ENCODE peak calls at places on chromosomes 5 and 9, in seven cellular contexts. I, W, R, U, H, D and T are unnamed samples.

GRCh38 chr9:94922691-94923107 is 196.2 kb downstream of the AOPEP start:
- DNase-seq in R (no peak), H (no peak), D (no peak), W (no peak), U (peak), I (no peak), T (peak)

GRCh38 chr9:138067594-138068367 is 190.2 kb downstream of the CACNA1B start:
- DNase-seq in I (no peak), H (no peak), D (no peak), R (no peak), U (no peak), W (peak), T (no peak)

GRCh38 chr9:113350338-113350672 is 964 bp downstream of the BSPRY start:
- DNase-seq in W (no peak), U (no peak), R (no peak), D (no peak), I (no peak), H (no peak), T (no peak)

GRCh38 chr9:95137587-95138145 is 179.8 kb downstream of the FANCC start:
- DNase-seq in I (no peak), R (no peak), U (no peak), H (no peak), W (no peak), D (no peak), T (no peak)

GRCh38 chr5:73266309-73266708 is 93.3 kb downstream of the TMEM174 start:
- DNase-seq in H (no peak), D (no peak), I (no peak), R (no peak), U (no peak), W (no peak), T (no peak)

GRCh38 chr5:6252581-6252980 is 125.8 kb downstream of the MED10 start:
- DNase-seq in U (no peak), D (no peak), W (no peak), I (no peak), R (no peak), H (no peak), T (no peak)

GRCh38 chr9:18009902-18010301 is 431.0 kb downstream of the SH3GL2 start:
- DNase-seq in D (no peak), I (no peak), W (no peak), U (no peak), H (no peak), R (no peak), T (no peak)

GRCh38 chr5:142683885-142684505 is 1.9 kb downstream of the FGF1 start:
- DNase-seq in W (no peak), D (no peak), H (no peak), I (no peak), U (no peak), R (no peak), T (no peak)

GRCh38 chr9:134591573-134591981 is 50.0 kb upstream of the COL5A1 start:
- DNase-seq in U (no peak), W (no peak), H (peak), I (no peak), R (no peak), D (no peak), T (no peak)

GRCh38 chr5:96117863-96118651 is 156.4 kb upstream of the ELL2 start:
- DNase-seq in H (no peak), I (no peak), R (no peak), W (no peak), U (peak), D (no peak), T (no peak)

GRCh38 chr5:129361441-129362025 is 98.6 kb upstream of the ADAMTS19 start:
- DNase-seq in H (no peak), U (no peak), R (no peak), W (no peak), I (peak), D (no peak), T (no peak)

GRCh38 chr5:6950250-6950649 is 237.0 kb downstream of the TENT4A start:
- DNase-seq in U (no peak), W (no peak), H (no peak), R (no peak), I (no peak), D (no peak), T (no peak)

DNA sequence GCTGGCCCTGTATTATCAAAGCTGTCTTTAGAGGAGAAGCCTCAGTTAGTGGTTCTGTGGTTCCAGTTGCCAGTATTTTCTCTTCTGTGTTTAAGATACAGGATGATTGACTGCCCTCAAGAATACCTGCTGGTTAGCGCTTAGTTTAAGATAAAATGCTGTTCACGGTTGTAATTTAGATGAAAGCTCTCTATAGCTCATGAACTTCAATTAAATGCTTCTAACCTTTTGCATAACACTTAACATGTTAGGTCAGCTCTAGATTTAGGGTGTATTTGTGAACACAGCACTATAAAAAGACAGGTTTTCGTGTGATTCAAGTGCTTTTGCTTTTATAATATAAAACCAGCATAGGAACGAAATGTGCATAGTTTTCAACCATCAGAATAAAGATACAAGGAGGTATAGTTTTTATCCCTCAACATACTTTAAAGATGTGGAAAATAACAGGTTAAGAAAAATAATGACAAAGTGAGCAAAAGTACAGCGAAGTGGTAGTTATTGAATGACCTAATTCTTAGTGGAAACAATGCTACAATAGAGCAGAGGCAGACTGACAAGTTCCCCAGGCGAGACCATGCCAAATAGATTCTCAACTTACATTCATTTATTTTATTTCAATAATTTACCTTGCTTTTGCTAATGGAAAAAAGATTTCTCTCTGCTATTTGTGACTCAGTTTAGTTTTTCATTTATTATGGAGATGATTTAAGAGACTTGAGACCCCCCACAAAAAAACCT is 602.6 kb upstream of the DMAC1 start:
- DNase-seq in W (no peak), H (no peak), D (no peak), I (no peak), R (no peak), U (no peak), T (no peak)
- TF ChIP-seq JUND in W (no peak), H (no peak), D (no peak), I (no peak), R (no peak), U (no peak), T (no peak)

DNA sequence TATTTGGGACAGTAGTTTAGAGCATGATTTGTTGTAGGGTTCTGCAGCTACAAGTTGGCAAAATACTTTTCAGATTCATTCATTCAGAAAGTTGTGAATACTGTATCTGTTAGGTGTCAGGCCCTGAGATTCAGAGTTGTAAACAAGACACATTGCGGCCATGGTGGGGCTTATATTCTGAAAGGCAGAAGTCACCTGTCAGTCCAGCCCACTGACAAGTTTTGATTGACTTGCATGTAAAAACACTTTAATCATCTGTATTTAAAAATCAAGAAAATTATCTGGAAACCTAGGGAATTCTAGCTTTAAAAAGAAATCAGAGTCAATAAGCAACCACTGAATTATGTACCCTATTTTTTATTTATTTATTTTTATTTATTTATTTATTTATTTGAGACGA is 13.0 kb downstream of the LARP1 start:
- DNase-seq in H (no peak), U (no peak), R (no peak), I (no peak), W (no peak), D (no peak), T (no peak)
- TF ChIP-seq JUND in H (no peak), U (no peak), R (no peak), I (no peak), W (no peak), D (no peak), T (no peak)

GRCh38 chr5:40605295-40605958 is 74.3 kb upstream of the PTGER4 start:
- DNase-seq in I (no peak), R (no peak), U (no peak), H (no peak), D (no peak), W (no peak), T (no peak)

GRCh38 chr5:40600383-40600782 is 79.3 kb upstream of the PTGER4 start:
- DNase-seq in U (no peak), W (no peak), R (no peak), D (no peak), I (no peak), H (no peak), T (no peak)

GRCh38 chr5:40606077-40606765 is 73.5 kb upstream of the PTGER4 start:
- DNase-seq in U (no peak), D (no peak), H (no peak), W (no peak), R (no peak), I (no peak), T (no peak)

GRCh38 chr5:40601198-40601868 is 78.4 kb upstream of the PTGER4 start:
- DNase-seq in H (no peak), R (no peak), D (no peak), U (no peak), W (no peak), I (no peak), T (no peak)

DNA sequence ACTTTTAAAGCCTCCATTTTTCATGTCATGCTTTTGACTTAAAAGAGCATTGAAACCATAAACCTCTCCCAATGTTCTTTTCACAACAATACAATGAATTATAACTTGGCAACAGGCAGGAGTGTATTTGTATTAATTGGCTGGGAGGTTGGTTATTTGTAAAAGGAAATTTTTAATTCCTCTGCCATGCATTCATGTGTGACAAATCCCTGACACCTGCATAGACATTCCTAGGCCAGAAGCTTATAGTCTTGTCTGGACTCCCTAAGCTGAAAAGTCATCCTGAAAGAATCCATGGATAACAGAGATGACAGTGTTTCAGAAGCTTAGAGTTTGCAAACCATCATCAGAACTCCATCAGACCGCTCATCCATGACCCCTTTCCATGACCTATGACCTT is 76.3 kb upstream of the PTGER4 start:
- DNase-seq in R (no peak), D (no peak), U (no peak), I (no peak), H (no peak), W (no peak), T (no peak)
- TF ChIP-seq JUND in R (no peak), D (no peak), U (no peak), I (no peak), H (no peak), W (no peak), T (no peak)

GRCh38 chr5:108753331-108753730 is 5.6 kb downstream of the FER start:
- DNase-seq in D (no peak), W (no peak), H (no peak), I (no peak), R (no peak), U (no peak), T (no peak)

GRCh38 chr5:108748010-108748353 is 285 bp downstream of the FER start:
- DNase-seq in H (no peak), R (no peak), W (no peak), U (no peak), D (no peak), I (no peak), T (no peak)

GRCh38 chr5:108748354-108749129 is 845 bp downstream of the FER start:
- DNase-seq in W (peak), R (peak), D (peak), I (peak), H (peak), U (peak), T (peak)

GRCh38 chr5:108749130-108749861 is 1.6 kb downstream of the FER start:
- DNase-seq in U (no peak), D (no peak), I (no peak), R (peak), W (no peak), H (peak), T (no peak)

GRCh38 chr5:108753877-108754276 is 6.2 kb downstream of the FER start:
- DNase-seq in U (no peak), I (peak), D (no peak), W (no peak), H (no peak), R (no peak), T (no peak)
- TF ChIP-seq JUND in U (no peak), I (peak), D (no peak), W (no peak), H (peak), R (no peak), T (no peak)

GRCh38 chr9:107707915-107708441 is 218.4 kb upstream of the KLF4 start:
- DNase-seq in U (no peak), W (no peak), R (peak), I (no peak), D (no peak), H (no peak), T (no peak)
- TF ChIP-seq JUND in U (no peak), W (no peak), R (peak), I (peak), D (no peak), H (peak), T (no peak)

DNA sequence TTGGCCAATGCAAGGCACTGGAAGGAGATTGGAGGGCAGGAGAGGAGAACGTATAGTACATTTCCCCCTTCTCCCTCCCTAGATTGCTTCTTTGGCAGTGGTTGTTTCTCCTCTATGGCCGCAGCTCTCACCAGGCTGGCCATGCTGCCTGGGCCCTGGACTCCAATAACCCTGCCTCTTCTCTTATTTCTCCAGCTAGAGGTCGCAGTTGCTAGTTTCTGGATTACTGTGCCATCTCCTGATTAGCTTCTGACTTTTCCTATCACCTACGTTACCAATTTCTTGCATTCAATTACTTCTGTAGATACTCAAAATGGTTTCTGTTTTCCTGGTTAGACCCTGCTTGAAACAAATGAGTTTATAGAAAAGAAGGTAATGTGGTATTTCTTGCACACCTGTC is 2.4 kb upstream of the MACIR start:
- DNase-seq in W (no peak), D (no peak), U (peak), I (no peak), H (no peak), R (no peak), T (no peak)
- TF ChIP-seq JUND in W (no peak), D (no peak), U (no peak), I (no peak), H (no peak), R (no peak), T (no peak)

DNA sequence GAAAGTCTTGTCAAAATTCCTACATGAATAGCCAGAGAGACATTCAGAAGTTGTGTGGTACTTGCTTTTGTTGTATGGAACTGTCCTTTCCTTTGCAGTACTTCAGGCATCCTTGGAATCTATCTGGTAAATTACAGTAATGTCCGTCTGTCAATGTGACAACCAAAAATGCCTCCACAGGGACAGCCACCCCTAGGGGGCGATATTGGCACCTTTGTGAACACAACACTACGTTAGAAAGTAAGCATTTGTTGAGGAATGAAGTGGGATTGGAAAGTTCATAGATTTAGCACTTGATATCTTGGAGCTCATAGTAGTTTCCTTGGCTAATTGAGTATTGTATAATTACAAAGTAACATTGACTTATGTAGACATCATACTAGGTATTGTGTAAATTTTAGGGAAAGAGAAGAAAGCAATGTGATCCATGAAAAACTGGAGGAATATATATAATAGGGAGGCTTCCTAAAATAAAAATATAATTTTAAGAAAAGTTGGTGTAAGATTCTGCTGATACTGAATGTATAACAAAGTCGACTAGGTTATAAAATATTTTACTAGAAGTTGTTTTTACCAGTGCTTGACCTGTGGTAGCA is 32.7 kb downstream of the TMEFF1 start:
- DNase-seq in H (peak), R (peak), D (peak), I (peak), U (peak), W (peak), T (peak)
- TF ChIP-seq JUND in H (no peak), R (peak), D (no peak), I (no peak), U (no peak), W (no peak), T (no peak)